ENCODE peak calls at places on chromosomes 16 and 17, in eight cellular contexts. D is MM.1S, K is endodermal cell, B is HCT116, O is endothelial cell of umbilical vein, G is thoracic aorta, T is tibial artery, U is neuronal stem cell. M is an unnamed sample.

GRCh38 chr17:82389379-82389778 is 17.8 kb downstream of the UTS2R start:
- DNase-seq in U (no peak), B (no peak), G (no peak), D (no peak), K (no peak), O (no peak), T (no peak), M (no peak)

GRCh38 chr16:66701061-66701460 is 4.5 kb upstream of the CMTM4 start:
- DNase-seq in U (no peak), T (no peak), K (no peak), D (no peak), O (peak), G (no peak), B (no peak), M (no peak)

GRCh38 chr17:47315451-47316266 is 8.1 kb upstream of the EFCAB13 start:
- DNase-seq in D (peak), O (peak), G (no peak), U (peak), K (peak), T (no peak), B (peak), M (no peak)

GRCh38 chr16:85484337-85485295 is 128.5 kb upstream of the GSE1 start:
- DNase-seq in U (no peak), T (no peak), K (no peak), G (no peak), O (no peak), B (no peak), D (no peak), M (no peak)

GRCh38 chr17:79622201-79622601 is 11.3 kb upstream of the RBFOX3 start:
- DNase-seq in U (no peak), T (peak), O (no peak), K (no peak), D (no peak), G (no peak), B (no peak), M (no peak)

GRCh38 chr17:32909787-32910369 is 18.1 kb upstream of the TMEM98 start:
- DNase-seq in U (peak), D (peak), O (peak), K (peak), T (peak), G (peak), B (peak), M (peak)

GRCh38 chr16:31487720-31488629 is 5.1 kb downstream of the SLC5A2 start:
- DNase-seq in K (peak), O (peak), D (peak), U (no peak), T (no peak), B (no peak), G (no peak), M (no peak)

GRCh38 chr17:1186214-1186820 is 6.5 kb upstream of the ABR start:
- DNase-seq in O (no peak), B (no peak), U (no peak), K (no peak), G (no peak), D (no peak), T (peak), M (no peak)

GRCh38 chr16:65071371-65072311 is 50.2 kb downstream of the CDH11 start:
- DNase-seq in K (no peak), O (peak), T (peak), D (no peak), G (peak), U (no peak), B (no peak), M (no peak)

GRCh38 chr16:19389246-19389645 is 28.4 kb upstream of the TMC5 start:
- DNase-seq in G (no peak), T (no peak), U (peak), B (no peak), O (peak), K (peak), D (peak), M (peak)

GRCh38 chr17:74334393-74335039 is 8.5 kb downstream of the KIF19 start:
- DNase-seq in G (no peak), O (no peak), D (no peak), T (no peak), K (no peak), B (no peak), U (no peak), M (no peak)

GRCh38 chr16:67653131-67654068 is 6.7 kb downstream of the ACD start:
- DNase-seq in G (no peak), T (no peak), O (no peak), D (no peak), U (no peak), B (no peak), K (peak), M (no peak)

GRCh38 chr17:43006639-43007551 is at the start of gene IFI35:
- DNase-seq in D (peak), O (peak), U (no peak), T (peak), G (no peak), K (peak), B (peak), M (no peak)

GRCh38 chr16:6103561-6103960 is 1006.0 kb upstream of the EEF2KMT start:
- DNase-seq in U (no peak), K (no peak), G (no peak), O (no peak), B (no peak), D (no peak), T (no peak), M (no peak)

GRCh38 chr16:6105115-6105514 is 1007.5 kb upstream of the EEF2KMT start:
- DNase-seq in T (no peak), B (no peak), G (no peak), D (no peak), K (no peak), U (no peak), O (no peak), M (no peak)

GRCh38 chr16:6099102-6099501 is 1001.5 kb upstream of the EEF2KMT start:
- DNase-seq in K (no peak), U (no peak), D (no peak), T (no peak), O (no peak), G (no peak), B (no peak), M (no peak)

GRCh38 chr16:6106061-6106460 is 1008.5 kb upstream of the EEF2KMT start:
- DNase-seq in K (no peak), D (no peak), O (no peak), U (no peak), T (no peak), B (no peak), G (no peak), M (no peak)

GRCh38 chr16:6104423-6104822 is 1006.8 kb upstream of the EEF2KMT start:
- DNase-seq in T (no peak), K (no peak), U (no peak), D (no peak), O (no peak), G (no peak), B (no peak), M (no peak)
- H3K27ac ChIP-seq in T (no peak), K (no peak), U (no peak), D (no peak), O (no peak), G (no peak), B (no peak), M (no peak)

DNA sequence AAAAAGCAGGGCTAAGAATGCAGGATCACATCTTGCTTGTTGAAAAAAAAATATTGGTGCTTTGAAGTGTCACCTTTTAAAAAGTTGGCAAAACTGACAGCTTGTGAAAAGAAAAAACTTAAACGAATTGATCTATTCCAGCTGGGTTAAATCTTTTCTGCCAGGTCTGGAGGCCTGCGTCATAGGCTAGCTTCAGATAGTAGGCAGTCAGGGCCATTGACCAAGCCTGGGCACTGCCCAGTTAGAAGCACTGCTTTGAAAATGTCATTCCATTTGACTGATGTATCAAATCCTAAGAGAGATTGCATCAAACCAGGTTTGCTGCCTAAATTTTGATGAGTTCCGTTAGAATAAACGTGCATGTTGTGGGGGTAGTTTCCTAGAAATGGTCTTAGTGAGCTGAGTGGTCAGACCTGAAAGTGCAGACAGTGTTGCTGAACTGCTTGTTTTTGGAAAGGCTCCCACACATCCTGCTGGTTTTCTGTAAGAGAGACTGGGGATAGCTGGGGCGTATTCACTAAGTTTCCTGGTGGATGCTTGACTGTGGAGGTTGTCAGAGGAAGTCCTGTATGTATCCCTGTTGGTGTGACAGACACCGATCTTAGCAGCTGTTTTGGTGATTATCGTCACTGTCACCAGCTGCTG is 38.8 kb downstream of the NUP88 start:
- DNase-seq in G (no peak), K (no peak), O (no peak), B (no peak), U (no peak), T (no peak), D (no peak), M (no peak)
- H3K27ac ChIP-seq in G (no peak), K (no peak), O (no peak), B (no peak), U (no peak), T (no peak), D (no peak), M (no peak)

GRCh38 chr16:87236516-87237115 is 80.6 kb downstream of the C16orf95 start:
- DNase-seq in D (no peak), T (peak), G (no peak), K (no peak), B (no peak), O (no peak), U (no peak), M (no peak)

GRCh38 chr16:87235810-87236515 is 81.2 kb downstream of the C16orf95 start:
- DNase-seq in T (peak), B (no peak), K (peak), D (no peak), G (no peak), U (no peak), O (no peak), M (no peak)

GRCh38 chr16:87240211-87241134 is 76.7 kb downstream of the C16orf95 start:
- DNase-seq in G (no peak), B (no peak), T (peak), U (no peak), O (no peak), D (no peak), K (no peak), M (no peak)

GRCh38 chr16:87241135-87241771 is 75.9 kb downstream of the C16orf95 start:
- DNase-seq in K (no peak), B (no peak), G (no peak), T (peak), U (no peak), D (no peak), O (no peak), M (no peak)

DNA sequence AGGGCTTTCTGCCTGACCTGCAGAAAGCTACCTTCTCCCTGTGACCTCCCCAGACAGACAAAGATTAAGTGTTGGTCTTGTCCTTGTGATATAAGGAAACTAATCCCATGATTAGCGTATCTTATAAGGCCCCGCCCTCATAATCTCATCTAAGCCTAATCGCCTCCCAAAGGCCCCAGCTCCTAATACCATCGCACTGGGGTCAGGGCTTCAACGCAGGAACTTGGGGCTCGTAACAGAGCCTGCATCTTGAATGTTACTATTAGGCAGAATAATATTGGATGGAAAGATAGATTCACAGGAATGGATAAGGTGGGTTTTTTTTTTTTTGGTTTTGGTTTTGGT is 78.8 kb downstream of the C16orf95 start:
- DNase-seq in T (peak), U (no peak), G (no peak), B (no peak), D (no peak), O (no peak), K (no peak), M (no peak)
- H3K27ac ChIP-seq in T (no peak), U (no peak), G (no peak), B (no peak), D (no peak), O (no peak), K (no peak), M (no peak)

DNA sequence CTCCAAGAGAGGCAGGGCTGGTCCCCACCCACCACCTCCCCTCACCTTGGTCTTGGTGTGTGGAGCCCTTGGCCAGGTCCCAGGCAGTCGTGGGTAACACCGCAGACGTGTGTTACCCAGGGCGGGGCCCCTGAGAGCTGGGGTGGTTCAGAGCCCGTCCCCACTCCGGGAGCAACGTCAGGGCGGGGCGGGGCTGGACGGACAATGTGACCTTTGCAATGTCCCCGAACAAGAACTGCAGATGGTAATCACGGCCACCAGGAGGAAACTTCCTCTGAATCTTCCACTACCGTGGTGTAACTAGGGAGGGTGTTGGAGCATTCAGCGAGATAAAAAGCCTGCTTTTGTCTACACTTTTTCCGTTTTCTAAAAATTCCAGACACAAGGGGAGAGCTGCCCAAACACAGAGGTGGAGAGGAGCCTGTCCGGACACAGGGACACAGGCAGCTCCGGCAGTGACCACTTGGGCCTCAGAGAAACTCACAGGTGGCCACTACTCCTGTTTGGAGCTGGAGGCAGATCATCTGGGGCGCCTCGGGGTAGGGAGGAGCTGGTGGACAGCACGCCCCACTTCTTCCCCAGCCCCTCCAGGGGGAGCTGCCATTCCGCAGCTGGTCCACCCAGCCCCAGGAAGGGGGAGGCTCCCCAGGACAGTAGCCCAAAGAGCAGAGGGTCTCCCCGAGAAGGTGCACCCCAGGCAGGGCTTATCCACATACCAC is 14.2 kb upstream of the SLC38A10 start:
- DNase-seq in K (peak), T (peak), B (peak), U (peak), O (peak), D (peak), G (peak), M (no peak)
- H3K27ac ChIP-seq in K (no peak), T (no peak), B (peak), U (no peak), O (no peak), D (no peak), G (no peak), M (no peak)

GRCh38 chr16:50331570-50331969 is 37.2 kb downstream of the BRD7 start:
- DNase-seq in B (no peak), G (no peak), U (no peak), O (no peak), K (no peak), D (no peak), T (no peak), M (no peak)
- H3K27ac ChIP-seq in B (no peak), G (peak), U (no peak), O (no peak), K (no peak), D (no peak), T (peak), M (no peak)

DNA sequence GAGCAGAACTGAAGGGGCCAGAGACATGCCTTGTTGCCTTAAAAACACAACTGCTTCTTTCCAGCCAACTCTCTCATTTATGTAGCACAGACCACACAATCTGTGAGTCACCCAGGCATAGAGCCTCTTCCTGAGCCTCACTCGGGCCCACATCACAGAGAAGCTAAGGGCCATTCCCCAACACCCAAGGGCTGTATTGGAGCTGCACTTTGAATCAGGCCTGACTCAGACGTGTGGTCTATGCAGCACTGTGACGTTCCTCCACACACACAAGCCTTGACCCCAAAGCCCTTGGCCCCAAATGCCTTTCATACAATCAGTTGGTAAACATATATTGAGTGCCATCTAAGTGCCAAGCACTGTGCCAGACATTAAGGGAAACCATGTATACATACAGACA is 308.9 kb upstream of the DYNLRB2 start:
- DNase-seq in B (no peak), O (no peak), T (no peak), U (no peak), K (no peak), D (no peak), G (no peak), M (no peak)
- H3K27ac ChIP-seq in B (no peak), O (no peak), T (no peak), U (no peak), K (no peak), D (no peak), G (no peak), M (no peak)

GRCh38 chr16:57304169-57305061 is 19.9 kb upstream of the PLLP start:
- DNase-seq in K (no peak), B (no peak), O (peak), D (no peak), T (peak), G (peak), U (no peak), M (no peak)
- H3K27ac ChIP-seq in K (no peak), B (no peak), O (no peak), D (no peak), T (peak), G (peak), U (no peak), M (no peak)

M was measured in iPS DF 6.9.